ENCODE peak calls at places on chromosomes 13 and 19, in ten cellular contexts. I is iris pigment epithelial cell; A is LoVo; R is KG1; V is activated naive CD4-positive, alpha-beta T cell treated with anti-CD3 and anti-CD28 coated beads, Interleukin-2, amount 10 ng/mL, durations not matched to agents 7 days and 5 days; G is fibroblast of the conjunctiva; L is A549; T is NCI-H1105 treated with DMSO at 0.1 percent for 48 hours; O is activated T-cell treated with anti-CD3 and anti-CD28 coated beads for 1 hour; N is stimulated activated CD4-positive, alpha-beta T cell treated with anti-CD3 and anti-CD28 coated beads, Interleukin-2, amount 100 ng/mL, for 48 hours. E is an unnamed sample.
A peak's percentile ranks its signal among the peaks of the same experiment; 100 is the strongest.

GRCh38 chr19:56167064-56167578 is 8.7 kb upstream of the GALP start:
- DNase-seq in R (no peak), A (no peak), L (no peak), I (no peak), O (no peak), G (no peak), N (no peak), V (no peak), T (no peak), E (no peak)

GRCh38 chr19:42271861-42272534 is 2.9 kb downstream of the CIC start:
- DNase-seq in I (no peak), A (no peak), O (no peak), R (no peak), T (no peak), V (no peak), G (no peak), N (no peak), L (no peak), E (no peak)

GRCh38 chr19:13574933-13575332 is 68.7 kb upstream of the CACNA1A start:
- DNase-seq in I (peak; percentile 11), V (no peak), R (no peak), L (peak; percentile 28), N (no peak), A (no peak), T (no peak), O (no peak), G (no peak), E (peak; percentile 16)

GRCh38 chr13:99746857-99747710 is 224.5 kb downstream of the ZIC5 start:
- DNase-seq in A (no peak), R (no peak), I (no peak), N (no peak), O (no peak), G (no peak), T (no peak), V (no peak), L (no peak), E (no peak)

GRCh38 chr13:93169980-93170379 is 56.6 kb upstream of the GPC6 start:
- DNase-seq in O (no peak), N (no peak), R (no peak), V (no peak), A (no peak), G (no peak), T (no peak), I (peak; percentile 88), L (peak; percentile 40), E (no peak)

GRCh38 chr19:2547721-2548120 is 71.8 kb downstream of the GADD45B start:
- DNase-seq in R (no peak), G (no peak), A (no peak), L (no peak), N (no peak), I (no peak), T (no peak), V (no peak), O (no peak), E (no peak)

GRCh38 chr13:99434258-99434788 is 66.9 kb upstream of the TM9SF2 start:
- DNase-seq in I (no peak), R (no peak), T (no peak), V (peak; percentile 81), A (no peak), N (peak; percentile 61), G (no peak), L (no peak), O (peak; percentile 63), E (no peak)

GRCh38 chr13:74325106-74325505 is 190.9 kb upstream of the KLF12 start:
- DNase-seq in G (peak; percentile 67), I (peak; percentile 76), R (no peak), V (no peak), A (no peak), T (peak; percentile 79), O (no peak), L (peak; percentile 11), N (no peak), E (no peak)

GRCh38 chr13:34349091-34349722 is 531.3 kb downstream of the RFC3 start:
- DNase-seq in T (no peak), L (peak; percentile 79), G (peak; percentile 84), V (no peak), R (no peak), A (no peak), I (peak; percentile 96), O (no peak), N (no peak), E (no peak)

GRCh38 chr19:36213793-36214387 is 575 bp downstream of the ZNF565 start:
- DNase-seq in I (peak; percentile 32), L (no peak), R (no peak), A (no peak), T (no peak), V (no peak), O (no peak), N (no peak), G (no peak), E (no peak)

GRCh38 chr13:95752677-95753076 is 75.7 kb downstream of the DNAJC3 start:
- DNase-seq in G (no peak), R (no peak), V (no peak), T (no peak), O (no peak), N (no peak), A (no peak), L (no peak), I (no peak), E (no peak)

GRCh38 chr13:109400192-109400591 is 386.2 kb downstream of the IRS2 start:
- DNase-seq in N (no peak), T (no peak), O (no peak), V (no peak), G (no peak), L (no peak), R (no peak), I (no peak), A (no peak), E (no peak)

GRCh38 chr19:3321696-3322095 is 44.7 kb upstream of the NFIC start:
- DNase-seq in N (no peak), I (no peak), R (no peak), T (no peak), O (no peak), L (no peak), G (no peak), V (no peak), A (no peak), E (no peak)

GRCh38 chr13:73090116-73090811 is 31.5 kb downstream of the KLF5 start:
- DNase-seq in R (no peak), V (peak; percentile 42), G (peak; percentile 6), N (no peak), L (peak; percentile 91), T (no peak), A (peak; percentile 94), I (peak; percentile 87), O (no peak), E (peak; percentile 96)

GRCh38 chr19:30419581-30420180 is 47.5 kb downstream of the ZNF536 start:
- DNase-seq in R (no peak), G (no peak), O (no peak), I (no peak), N (no peak), V (no peak), A (no peak), T (no peak), L (no peak), E (no peak)

GRCh38 chr19:33727331-33728028 is 69.2 kb upstream of the KCTD15 start:
- DNase-seq in I (no peak), A (no peak), R (no peak), V (no peak), N (no peak), O (no peak), L (no peak), G (no peak), T (peak; percentile 16), E (no peak)

GRCh38 chr13:97134364-97135095 is 87.6 kb upstream of the MBNL2 start:
- DNase-seq in O (no peak), A (no peak), L (no peak), V (no peak), I (peak; percentile 87), N (no peak), G (no peak), R (no peak), T (no peak), E (no peak)

GRCh38 chr13:24340608-24340955 is 31.2 kb downstream of the C1QTNF9 start:
- DNase-seq in G (no peak), L (no peak), O (no peak), V (no peak), T (no peak), I (no peak), A (no peak), R (no peak), N (no peak), E (no peak)

GRCh38 chr13:93767231-93767916 is 540.8 kb downstream of the GPC6 start:
- DNase-seq in T (no peak), I (no peak), O (no peak), R (no peak), L (no peak), G (no peak), A (no peak), N (no peak), V (no peak), E (no peak)

GRCh38 chr13:85108356-85108755 is 690.9 kb downstream of the SLITRK6 start:
- DNase-seq in R (no peak), L (no peak), I (no peak), G (no peak), O (no peak), A (no peak), N (no peak), T (peak; percentile 68), V (no peak), E (no peak)

GRCh38 chr13:26759156-26759906 is 1.3 kb downstream of the GPR12 start:
- DNase-seq in I (no peak), V (no peak), L (no peak), R (no peak), N (no peak), G (no peak), O (no peak), A (no peak), T (no peak), E (no peak)

GRCh38 chr19:55383789-55384575 is at the start of gene TMEM238:
- DNase-seq in A (peak; percentile 63), O (peak; percentile 18), N (peak; percentile 36), R (peak; percentile 26), T (peak; percentile 68), V (peak; percentile 67), L (peak; percentile 82), I (peak; percentile 81), G (peak; percentile 31), E (no peak)

GRCh38 chr13:112968380-112968909 is 569 bp upstream of the MCF2L start:
- DNase-seq in I (no peak), L (no peak), N (peak; percentile 10), T (peak; percentile 89), G (no peak), R (no peak), A (peak; percentile 61), O (peak; percentile 21), V (peak; percentile 63), E (no peak)

GRCh38 chr19:15404780-15405211 is 14.0 kb downstream of the AKAP8L start:
- DNase-seq in T (no peak), O (no peak), I (no peak), N (no peak), R (no peak), A (no peak), V (no peak), G (no peak), L (no peak), E (no peak)

GRCh38 chr13:113742000-113742441 is 17.0 kb upstream of the TMEM255B start:
- DNase-seq in I (peak; percentile 52), T (no peak), G (peak; percentile 39), L (peak; percentile 24), O (no peak), V (peak; percentile 34), R (no peak), A (peak; percentile 22), N (no peak), E (peak; percentile 19)

GRCh38 chr13:38381840-38382239 is 32.2 kb downstream of the UFM1 start:
- DNase-seq in N (no peak), L (no peak), R (no peak), A (no peak), I (no peak), O (no peak), G (no peak), T (no peak), V (no peak), E (no peak)

GRCh38 chr19:19433666-19434213 is 28.3 kb downstream of the GATAD2A start:
- DNase-seq in T (no peak), O (no peak), V (no peak), I (no peak), L (no peak), N (no peak), R (no peak), G (no peak), A (no peak), E (no peak)

E was measured in HCT116.